ENCODE peak calls at places on chromosome 20, in seven cellular contexts. A, K, D, Z, V, Y and P are unnamed samples.

GRCh38 chr20:21520702-21521595 is 7.1 kb upstream of the NKX2-2 start:
- DNase-seq in K (peak; percentile 44), A (no peak), D (peak; percentile 24), Z (peak; percentile 67), V (no peak), Y (no peak), P (peak; percentile 69)

GRCh38 chr20:62761058-62761758 is 35.1 kb upstream of the MRGBP start:
- DNase-seq in V (peak; percentile 17), Y (no peak), D (no peak), A (peak; percentile 63), K (no peak), Z (no peak), P (no peak)

GRCh38 chr20:47355489-47356219 is 845 bp downstream of the ZMYND8 start:
- DNase-seq in A (no peak), Z (no peak), Y (no peak), D (no peak), K (peak; percentile 34), V (peak; percentile 50), P (peak; percentile 44)

GRCh38 chr20:61896058-61896961 is 169.4 kb downstream of the TAF4 start:
- DNase-seq in K (no peak), D (peak; percentile 89), Y (peak; percentile 73), V (peak; percentile 45), Z (peak; percentile 79), A (peak; percentile 40), P (peak; percentile 76)

GRCh38 chr20:62861732-62862336 is at the start of gene TCFL5:
- DNase-seq in V (peak; percentile 63), Y (peak; percentile 99), D (peak; percentile 99), K (peak; percentile 85), A (peak; percentile 88), Z (peak; percentile 96), P (peak; percentile 92)

GRCh38 chr20:37336369-37337207 is 9.4 kb upstream of the SRC start:
- DNase-seq in V (no peak), Y (no peak), D (no peak), A (no peak), Z (no peak), K (peak; percentile 48), P (peak; percentile 62)

GRCh38 chr20:21548390-21549035 is 34.6 kb upstream of the NKX2-2 start:
- DNase-seq in V (no peak), K (no peak), Y (no peak), D (no peak), Z (no peak), A (no peak), P (no peak)

GRCh38 chr20:37510226-37510625 is 10.8 kb upstream of the NNAT start:
- DNase-seq in A (no peak), D (no peak), K (no peak), V (no peak), Y (no peak), Z (no peak), P (no peak)

GRCh38 chr20:11032611-11033010 is 358.8 kb upstream of the JAG1 start:
- DNase-seq in Z (no peak), A (no peak), Y (no peak), V (no peak), D (no peak), K (no peak), P (no peak)

GRCh38 chr20:50649587-50649986 is 41.8 kb downstream of the RIPOR3 start:
- DNase-seq in D (no peak), K (no peak), V (no peak), Z (no peak), Y (no peak), A (no peak), P (no peak)

GRCh38 chr20:1830240-1830639 is 65.0 kb upstream of the SIRPA start:
- DNase-seq in Y (peak; percentile 44), K (peak; percentile 70), D (peak; percentile 94), A (peak; percentile 65), Z (no peak), V (no peak), P (peak; percentile 77)

GRCh38 chr20:63216041-63216848 is at the start of gene YTHDF1:
- DNase-seq in D (peak; percentile 100), K (peak; percentile 94), A (peak; percentile 98), Z (peak; percentile 99), V (peak; percentile 92), Y (peak; percentile 100), P (peak; percentile 94)

GRCh38 chr20:63969851-63970713 is at the start of gene ZNF512B:
- DNase-seq in K (no peak), D (peak; percentile 94), Z (peak; percentile 88), A (peak; percentile 77), Y (peak; percentile 90), V (no peak), P (peak; percentile 48)

GRCh38 chr20:18702736-18703135 is 110.8 kb upstream of the SCP2D1 start:
- DNase-seq in D (peak; percentile 23), Z (no peak), Y (no peak), A (no peak), K (no peak), V (no peak), P (no peak)

GRCh38 chr20:44642203-44643153 is 9.0 kb downstream of the ADA start:
- DNase-seq in D (peak; percentile 70), V (peak; percentile 58), A (peak; percentile 77), Z (peak; percentile 44), K (peak; percentile 79), Y (peak; percentile 68), P (peak; percentile 84)